ENCODE peak calls at places on chromosome 2, in seven cellular contexts. A, Z, G, F, R, E and S are unnamed samples.

GRCh38 chr2:219831957-219832356 is 204.5 kb downstream of the SLC4A3 start:
- DNase-seq in Z (no peak), F (no peak), G (no peak), E (no peak), R (no peak), A (no peak), S (no peak)

GRCh38 chr2:57726294-57726693 is 320.3 kb upstream of the VRK2 start:
- DNase-seq in F (no peak), A (no peak), Z (no peak), R (no peak), E (no peak), G (no peak), S (no peak)

GRCh38 chr2:59184281-59185020 is 943.3 kb upstream of the FANCL start:
- DNase-seq in E (no peak), R (no peak), F (no peak), A (no peak), Z (no peak), G (peak; percentile 80), S (no peak)

GRCh38 chr2:20209373-20210109 is 15.4 kb downstream of the SDC1 start:
- DNase-seq in R (no peak), F (no peak), A (no peak), E (no peak), Z (no peak), G (no peak), S (no peak)

GRCh38 chr2:66550826-66551225 is 115.9 kb downstream of the MEIS1 start:
- DNase-seq in E (no peak), Z (no peak), F (no peak), G (no peak), A (no peak), R (no peak), S (no peak)

GRCh38 chr2:223929575-223930001 is 15.5 kb downstream of the WDFY1 start:
- DNase-seq in G (peak; percentile 56), Z (no peak), F (no peak), R (peak; percentile 24), E (no peak), A (no peak), S (no peak)

GRCh38 chr2:181312515-181312927 is 144.7 kb upstream of the ITGA4 start:
- DNase-seq in E (no peak), A (no peak), R (no peak), F (no peak), Z (no peak), G (no peak), S (no peak)

GRCh38 chr2:15895615-15896500 is 44.5 kb upstream of the MYCN start:
- DNase-seq in A (no peak), R (no peak), Z (no peak), F (no peak), G (no peak), E (no peak), S (no peak)

GRCh38 chr2:235595420-235596010 is 101.7 kb downstream of the AGAP1 start:
- DNase-seq in Z (peak; percentile 53), A (peak; percentile 73), E (peak; percentile 68), G (peak; percentile 70), F (no peak), R (no peak), S (peak; percentile 79)

GRCh38 chr2:47805850-47806249 is 22.9 kb downstream of the MSH6 start:
- DNase-seq in Z (no peak), A (no peak), R (no peak), E (no peak), G (no peak), F (no peak), S (no peak)

GRCh38 chr2:71801969-71802368 is 345.7 kb downstream of the CYP26B1 start:
- DNase-seq in R (no peak), F (no peak), G (no peak), Z (no peak), A (no peak), E (peak; percentile 73), S (peak; percentile 65)

GRCh38 chr2:101199153-101199810 is 48.1 kb upstream of the TBC1D8 start:
- DNase-seq in G (peak; percentile 31), R (no peak), Z (no peak), A (no peak), E (no peak), F (no peak), S (peak; percentile 57)

GRCh38 chr2:20599861-20600461 is 50.9 kb downstream of the HS1BP3 start:
- DNase-seq in E (no peak), Z (peak; percentile 36), A (peak; percentile 24), F (no peak), G (no peak), R (no peak), S (no peak)

GRCh38 chr2:120786559-120786960 is 50.9 kb downstream of the GLI2 start:
- DNase-seq in E (no peak), Z (no peak), G (no peak), F (no peak), A (no peak), R (no peak), S (no peak)

GRCh38 chr2:172086349-172087190 is 1.3 kb downstream of the DLX1 start:
- DNase-seq in E (no peak), F (no peak), Z (no peak), R (peak; percentile 62), G (no peak), A (no peak), S (no peak)

GRCh38 chr2:145654746-145655145 is 1134.8 kb upstream of the ZEB2 start:
- DNase-seq in A (no peak), R (no peak), F (no peak), Z (no peak), E (no peak), G (no peak), S (no peak)

GRCh38 chr2:181456660-181457120 is 496 bp upstream of the ITGA4 start:
- DNase-seq in E (peak; percentile 30), R (peak; percentile 71), A (peak; percentile 15), Z (no peak), G (peak; percentile 27), F (no peak), S (no peak)

GRCh38 chr2:67840460-67841068 is 222.2 kb downstream of the C1D start:
- DNase-seq in A (peak; percentile 77), Z (peak; percentile 5), G (peak; percentile 75), R (no peak), F (no peak), E (peak; percentile 53), S (peak; percentile 80)

GRCh38 chr2:113806217-113806913 is 49.9 kb upstream of the SLC35F5 start:
- DNase-seq in F (no peak), E (no peak), R (no peak), Z (no peak), A (no peak), G (no peak), S (no peak)

GRCh38 chr2:96945011-96945410 is 41.4 kb downstream of the FAM178B start:
- DNase-seq in R (no peak), E (no peak), G (no peak), A (no peak), F (no peak), Z (no peak), S (no peak)

GRCh38 chr2:221836091-221836490 is 264.0 kb upstream of the EPHA4 start:
- DNase-seq in F (no peak), G (no peak), R (no peak), E (no peak), Z (no peak), A (no peak), S (no peak)

GRCh38 chr2:142754182-142754581 is 123.3 kb upstream of the KYNU start:
- DNase-seq in G (no peak), Z (no peak), F (no peak), E (no peak), R (no peak), A (no peak), S (no peak)

GRCh38 chr2:99695856-99696255 is 206.0 kb upstream of the REV1 start:
- DNase-seq in G (no peak), R (no peak), E (no peak), A (no peak), F (no peak), Z (no peak), S (no peak)

GRCh38 chr2:238995634-238996033 is 147.7 kb downstream of the TWIST2 start:
- DNase-seq in F (no peak), Z (no peak), R (no peak), E (no peak), G (peak; percentile 13), A (no peak), S (no peak)

GRCh38 chr2:130841741-130842365 is 5.1 kb downstream of the ARHGEF4 start:
- DNase-seq in E (no peak), R (no peak), A (no peak), F (no peak), G (no peak), Z (no peak), S (no peak)

GRCh38 chr2:40725950-40726349 is 274.1 kb upstream of the SLC8A1 start:
- DNase-seq in F (no peak), G (no peak), R (no peak), A (no peak), E (no peak), Z (no peak), S (no peak)

GRCh38 chr2:23630961-23631360 is 246.0 kb downstream of the KLHL29 start:
- DNase-seq in E (no peak), F (no peak), Z (no peak), A (no peak), R (no peak), G (no peak), S (no peak)

GRCh38 chr2:56077352-56077915 is 106.4 kb upstream of the CCDC85A start:
- DNase-seq in E (no peak), A (no peak), Z (no peak), R (no peak), F (no peak), G (peak; percentile 37), S (peak; percentile 42)

GRCh38 chr2:210363261-210363660 is 48.3 kb upstream of the MYL1 start:
- DNase-seq in G (no peak), E (no peak), Z (no peak), R (no peak), A (no peak), F (no peak), S (no peak)

GRCh38 chr2:14072338-14072737 is 560.2 kb upstream of the LRATD1 start:
- DNase-seq in A (no peak), E (no peak), Z (no peak), F (no peak), G (no peak), R (no peak), S (no peak)

GRCh38 chr2:239157766-239158165 is 243.1 kb downstream of the HDAC4 start:
- DNase-seq in A (peak; percentile 17), E (peak; percentile 28), Z (no peak), G (peak; percentile 20), R (no peak), F (no peak), S (peak; percentile 53)

GRCh38 chr2:37306024-37306423 is 18.6 kb downstream of the PRKD3 start:
- DNase-seq in Z (no peak), F (no peak), E (no peak), G (no peak), A (no peak), R (no peak), S (peak; percentile 27)

GRCh38 chr2:195304310-195304709 is 352.7 kb upstream of the SLC39A10 start:
- DNase-seq in G (peak; percentile 30), F (no peak), A (no peak), R (no peak), E (no peak), Z (no peak), S (no peak)

GRCh38 chr2:59223737-59224136 is 982.6 kb upstream of the FANCL start:
- DNase-seq in A (no peak), G (no peak), E (no peak), R (no peak), F (no peak), Z (no peak), S (no peak)

GRCh38 chr2:109324859-109325258 is 195.9 kb downstream of the SH3RF3 start:
- DNase-seq in F (peak; percentile 96), G (peak; percentile 99), E (peak; percentile 81), Z (no peak), A (peak; percentile 85), R (no peak), S (peak; percentile 54)

GRCh38 chr2:15448242-15448839 is 112.8 kb downstream of the NBAS start:
- DNase-seq in G (no peak), E (no peak), A (no peak), R (no peak), Z (no peak), F (no peak), S (no peak)